ENCODE peak calls at places on chromosomes 1 and 21, in five cellular contexts. I is endothelial cell, A is thoracic aorta, S is MM.1S, C is omental fat pad. P is an unnamed sample.

GRCh38 chr1:84406209-84406917 is 8.1 kb downstream of the DNASE2B start:
- DNase-seq in I (no peak), A (no peak), S (no peak), C (no peak), P (no peak)

GRCh38 chr21:41186763-41187536 is 19.0 kb downstream of the BACE2 start:
- DNase-seq in I (no peak), A (no peak), S (no peak), C (no peak), P (no peak)

GRCh38 chr1:164914208-164914607 is 355.2 kb downstream of the PBX1 start:
- DNase-seq in I (no peak), A (no peak), S (no peak), C (no peak), P (no peak)

GRCh38 chr1:113401728-113402127 is 11.4 kb downstream of the MAGI3 start:
- DNase-seq in I (no peak), A (no peak), S (no peak), C (no peak), P (no peak)

GRCh38 chr1:245345191-245345884 is 190.6 kb downstream of the KIF26B start:
- DNase-seq in I (no peak), A (no peak), S (no peak), C (no peak), P (no peak)

GRCh38 chr1:108560430-108561144 is 687 bp downstream of the EEIG2 start:
- DNase-seq in I (peak), A (no peak), S (peak), C (peak), P (no peak)

GRCh38 chr1:66294692-66295384 is 239.1 kb upstream of the SGIP1 start:
- DNase-seq in I (no peak), A (no peak), S (no peak), C (no peak), P (no peak)

GRCh38 chr1:174999926-175000696 is at the start of gene CACYBP:
- DNase-seq in I (no peak), A (no peak), S (peak), C (no peak), P (no peak)

GRCh38 chr1:48741380-48741779 is 35.3 kb downstream of the BEND5 start:
- DNase-seq in I (no peak), A (no peak), S (no peak), C (no peak), P (no peak)

GRCh38 chr1:172393354-172393753 is 27.1 kb upstream of the C1orf105 start:
- DNase-seq in I (no peak), A (no peak), S (no peak), C (no peak), P (no peak)

GRCh38 chr1:167641786-167642500 is 11.9 kb downstream of the RCSD1 start:
- DNase-seq in I (no peak), A (no peak), S (peak), C (no peak), P (no peak)

GRCh38 chr1:44678626-44679025 is 4.1 kb downstream of the ARMH1 start:
- DNase-seq in I (no peak), A (no peak), S (no peak), C (no peak), P (no peak)

GRCh38 chr1:5001466-5001865 is 347.1 kb downstream of the AJAP1 start:
- DNase-seq in I (peak), A (no peak), S (no peak), C (no peak), P (no peak)

GRCh38 chr1:55860816-55861519 is 645.8 kb upstream of the USP24 start:
- DNase-seq in I (peak), A (no peak), S (no peak), C (no peak), P (no peak)

GRCh38 chr1:155044812-155045690 is 6.1 kb upstream of the ADAM15 start:
- DNase-seq in I (peak), A (no peak), S (peak), C (no peak), P (peak)

GRCh38 chr1:57061369-57061768 is 95.6 kb upstream of the C8B start:
- DNase-seq in I (no peak), A (no peak), S (no peak), C (no peak), P (no peak)

GRCh38 chr1:30534551-30534940 is 188.8 kb downstream of the MATN1 start:
- DNase-seq in I (no peak), A (no peak), S (no peak), C (no peak), P (no peak)

GRCh38 chr21:45998276-45998701 is 16.7 kb downstream of the COL6A1 start:
- DNase-seq in I (no peak), A (no peak), S (no peak), C (no peak), P (no peak)

GRCh38 chr1:42168798-42169197 is 4.3 kb upstream of the GUCA2A start:
- DNase-seq in I (no peak), A (no peak), S (no peak), C (no peak), P (no peak)

GRCh38 chr1:62241357-62242131 is 46.9 kb downstream of the L1TD1 start:
- DNase-seq in I (no peak), A (no peak), S (no peak), C (no peak), P (no peak)

GRCh38 chr1:202725541-202725940 is 15.3 kb upstream of the SYT2 start:
- DNase-seq in I (no peak), A (no peak), S (no peak), C (no peak), P (no peak)

GRCh38 chr1:10322821-10323220 is 76.0 kb upstream of the PGD start:
- DNase-seq in I (no peak), A (no peak), S (no peak), C (no peak), P (no peak)

GRCh38 chr1:113904292-113904673 is 316 bp downstream of the AP4B1 start:
- DNase-seq in I (no peak), A (no peak), S (no peak), C (no peak), P (no peak)

GRCh38 chr1:173502104-173502503 is 25.0 kb downstream of the PRDX6 start:
- DNase-seq in I (no peak), A (no peak), S (no peak), C (no peak), P (no peak)

GRCh38 chr1:173506437-173506836 is 29.3 kb downstream of the PRDX6 start:
- DNase-seq in I (no peak), A (no peak), S (peak), C (no peak), P (no peak)

GRCh38 chr1:173505401-173505800 is 28.3 kb downstream of the PRDX6 start:
- DNase-seq in I (no peak), A (no peak), S (no peak), C (no peak), P (no peak)

GRCh38 chr1:173504268-173504667 is 27.1 kb downstream of the PRDX6 start:
- DNase-seq in I (no peak), A (no peak), S (no peak), C (no peak), P (no peak)

GRCh38 chr1:173503391-173503790 is 26.3 kb downstream of the PRDX6 start:
- DNase-seq in I (no peak), A (no peak), S (no peak), C (no peak), P (no peak)
- TF ChIP-seq CTCF in I (no peak), A (no peak), S (no peak), C (no peak), P (no peak)

GRCh38 chr1:59775480-59775879 is 39.3 kb upstream of the HOOK1 start:
- DNase-seq in I (no peak), A (no peak), S (no peak), C (no peak), P (no peak)

GRCh38 chr1:59776960-59777852 is 37.5 kb upstream of the HOOK1 start:
- DNase-seq in I (no peak), A (no peak), S (no peak), C (no peak), P (no peak)

DNA sequence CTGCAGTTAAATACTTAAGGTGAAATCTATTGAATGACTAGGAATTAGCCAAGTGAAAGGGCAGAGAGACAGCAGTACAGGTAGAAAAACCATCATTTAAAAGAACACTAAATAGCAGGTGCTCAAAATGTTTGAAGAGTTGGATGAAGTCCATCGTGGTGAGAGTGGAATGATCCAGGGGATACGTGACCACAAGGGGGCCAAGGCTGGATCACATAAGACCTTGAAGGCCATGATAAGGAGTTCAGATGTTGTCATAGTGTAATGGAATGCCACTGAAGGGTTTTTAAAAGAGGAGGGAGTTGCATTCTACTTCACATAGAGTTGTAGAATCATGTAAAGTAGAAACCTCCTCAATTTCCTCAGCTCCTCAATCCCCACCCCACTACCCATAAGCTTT is 34.8 kb upstream of the HOOK1 start:
- DNase-seq in I (no peak), A (no peak), S (no peak), C (no peak), P (no peak)
- TF ChIP-seq CTCF in I (peak), A (no peak), S (peak), C (no peak), P (no peak)

DNA sequence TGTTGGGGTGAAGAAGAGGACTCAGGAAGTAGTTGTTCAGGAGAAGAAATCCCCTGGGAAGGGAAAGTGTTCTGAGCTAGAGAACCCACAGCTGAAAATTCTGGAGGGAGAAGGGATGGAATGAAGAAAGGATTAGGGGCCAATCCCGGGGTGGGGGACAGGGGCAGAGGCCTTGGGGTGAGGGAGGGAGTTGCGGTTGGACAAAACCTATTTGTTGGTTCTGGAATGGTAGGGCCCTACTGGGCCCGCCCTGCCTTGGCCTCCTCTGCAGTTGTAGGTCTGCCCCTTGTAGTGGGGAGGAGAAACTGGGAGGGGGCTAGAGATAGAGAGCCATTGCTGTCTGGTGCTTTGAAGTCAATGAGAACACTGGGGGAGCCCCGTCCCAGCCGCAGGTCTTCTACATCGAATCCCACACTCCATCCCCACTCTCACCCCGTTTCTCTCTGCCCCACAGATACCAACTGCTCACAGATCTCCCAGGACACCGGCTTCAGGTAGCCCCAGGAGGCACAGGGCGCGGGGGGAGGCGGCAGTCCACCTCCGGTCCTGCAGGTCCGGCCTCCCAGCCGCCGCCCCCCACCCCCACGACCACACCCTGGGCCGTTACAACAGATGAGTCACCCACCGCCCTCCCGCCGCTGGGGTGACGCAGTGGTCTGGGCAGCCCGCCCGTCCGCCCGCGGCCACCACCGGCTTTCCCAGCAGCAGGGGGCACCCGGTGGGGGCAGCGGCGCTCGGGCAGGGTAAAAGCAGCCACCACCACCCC is 1.1 kb downstream of the TAGLN2 start:
- DNase-seq in I (peak), A (peak), S (peak), C (peak), P (no peak)
- TF ChIP-seq CTCF in I (no peak), A (no peak), S (peak), C (no peak), P (no peak)

DNA sequence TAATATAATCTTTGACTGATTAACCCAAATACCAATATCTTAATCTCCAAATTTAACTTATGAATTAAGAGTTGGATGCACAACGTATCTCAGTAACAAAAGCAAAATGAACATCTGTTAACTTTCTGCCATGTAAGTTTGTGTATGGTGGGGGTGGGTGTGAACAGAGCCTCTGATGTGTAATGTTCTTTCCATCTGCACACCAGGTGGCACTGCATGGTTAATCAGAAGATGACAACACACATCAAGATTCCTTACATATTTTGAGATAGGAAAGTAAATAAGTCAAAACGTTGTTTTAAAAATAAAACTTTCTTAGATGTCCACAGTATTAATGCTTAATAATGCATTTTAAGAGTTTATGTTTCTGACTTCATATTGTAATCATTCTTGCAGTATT is 251.9 kb downstream of the DPYD start:
- DNase-seq in I (no peak), A (no peak), S (peak), C (no peak), P (no peak)
- TF ChIP-seq CTCF in I (no peak), A (no peak), S (peak), C (no peak), P (peak)

GRCh38 chr1:61053281-61053711 is 29.1 kb upstream of the NFIA start:
- DNase-seq in I (no peak), A (no peak), S (no peak), C (no peak), P (no peak)

GRCh38 chr1:61055110-61055614 is 27.2 kb upstream of the NFIA start:
- DNase-seq in I (no peak), A (no peak), S (no peak), C (no peak), P (no peak)

GRCh38 chr1:61052393-61053280 is 29.7 kb upstream of the NFIA start:
- DNase-seq in I (no peak), A (no peak), S (peak), C (no peak), P (no peak)

GRCh38 chr1:61054636-61055035 is 27.7 kb upstream of the NFIA start:
- DNase-seq in I (no peak), A (no peak), S (no peak), C (no peak), P (no peak)

GRCh38 chr1:61053712-61054608 is 28.4 kb upstream of the NFIA start:
- DNase-seq in I (no peak), A (no peak), S (no peak), C (no peak), P (no peak)
- TF ChIP-seq CTCF in I (no peak), A (no peak), S (no peak), C (no peak), P (no peak)

GRCh38 chr1:3905953-3906671 is 6.0 kb upstream of the C1orf174 start:
- DNase-seq in I (no peak), A (no peak), S (no peak), C (no peak), P (no peak)

GRCh38 chr1:3905266-3905952 is 5.3 kb upstream of the C1orf174 start:
- DNase-seq in I (no peak), A (no peak), S (no peak), C (no peak), P (no peak)

GRCh38 chr1:3907621-3908165 is 7.6 kb upstream of the C1orf174 start:
- DNase-seq in I (no peak), A (no peak), S (no peak), C (no peak), P (no peak)

GRCh38 chr1:3906672-3907020 is 6.6 kb upstream of the C1orf174 start:
- DNase-seq in I (no peak), A (no peak), S (no peak), C (no peak), P (no peak)

DNA sequence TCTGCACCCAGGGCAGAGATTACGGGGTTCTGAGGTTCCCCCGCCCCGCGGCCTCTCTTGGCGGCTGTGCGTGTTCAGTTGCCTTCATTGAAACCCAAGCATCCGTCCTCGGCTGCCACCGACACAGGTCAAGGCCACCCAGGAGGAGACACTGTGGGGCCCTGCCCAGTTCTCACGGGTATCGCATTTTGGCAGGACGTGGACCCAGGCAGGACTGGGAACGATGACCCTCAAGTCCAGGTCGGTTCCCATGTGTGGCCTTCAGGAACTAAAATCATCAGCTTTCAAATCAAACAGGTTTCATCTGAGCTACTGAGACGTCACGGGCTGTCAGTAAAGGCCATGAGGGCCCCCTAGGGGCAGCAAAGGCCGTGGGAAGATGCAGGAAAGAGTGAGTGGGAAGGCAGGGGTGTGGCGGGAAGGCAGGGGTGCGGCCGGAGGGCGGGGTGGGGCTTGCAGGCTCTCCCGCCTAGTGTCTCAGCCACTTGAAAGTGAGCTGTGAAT is 7.0 kb upstream of the C1orf174 start:
- DNase-seq in I (peak), A (no peak), S (no peak), C (no peak), P (no peak)
- TF ChIP-seq CTCF in I (no peak), A (no peak), S (no peak), C (no peak), P (peak)

DNA sequence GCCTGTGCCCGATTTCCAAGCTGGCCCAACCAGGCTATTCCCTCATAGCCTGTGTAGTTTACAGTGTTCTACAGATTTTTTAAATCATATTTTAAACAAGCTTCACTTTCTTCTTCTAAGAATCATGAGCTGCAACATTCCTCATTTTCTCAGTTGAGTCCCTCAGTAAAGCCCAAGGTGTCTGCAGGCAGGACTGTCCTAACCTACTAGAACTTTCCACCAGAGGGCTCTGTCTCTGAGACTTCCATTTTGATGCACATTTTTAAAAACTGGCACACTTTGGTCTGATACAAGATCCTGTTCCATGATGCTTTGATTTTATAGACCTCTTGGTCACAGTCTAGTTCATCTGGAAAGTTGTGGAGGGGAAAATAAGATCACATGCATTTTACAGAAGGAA is 21.6 kb upstream of the SLAMF6 start:
- DNase-seq in I (no peak), A (no peak), S (peak), C (no peak), P (no peak)
- TF ChIP-seq CTCF in I (peak), A (no peak), S (peak), C (no peak), P (peak)

DNA sequence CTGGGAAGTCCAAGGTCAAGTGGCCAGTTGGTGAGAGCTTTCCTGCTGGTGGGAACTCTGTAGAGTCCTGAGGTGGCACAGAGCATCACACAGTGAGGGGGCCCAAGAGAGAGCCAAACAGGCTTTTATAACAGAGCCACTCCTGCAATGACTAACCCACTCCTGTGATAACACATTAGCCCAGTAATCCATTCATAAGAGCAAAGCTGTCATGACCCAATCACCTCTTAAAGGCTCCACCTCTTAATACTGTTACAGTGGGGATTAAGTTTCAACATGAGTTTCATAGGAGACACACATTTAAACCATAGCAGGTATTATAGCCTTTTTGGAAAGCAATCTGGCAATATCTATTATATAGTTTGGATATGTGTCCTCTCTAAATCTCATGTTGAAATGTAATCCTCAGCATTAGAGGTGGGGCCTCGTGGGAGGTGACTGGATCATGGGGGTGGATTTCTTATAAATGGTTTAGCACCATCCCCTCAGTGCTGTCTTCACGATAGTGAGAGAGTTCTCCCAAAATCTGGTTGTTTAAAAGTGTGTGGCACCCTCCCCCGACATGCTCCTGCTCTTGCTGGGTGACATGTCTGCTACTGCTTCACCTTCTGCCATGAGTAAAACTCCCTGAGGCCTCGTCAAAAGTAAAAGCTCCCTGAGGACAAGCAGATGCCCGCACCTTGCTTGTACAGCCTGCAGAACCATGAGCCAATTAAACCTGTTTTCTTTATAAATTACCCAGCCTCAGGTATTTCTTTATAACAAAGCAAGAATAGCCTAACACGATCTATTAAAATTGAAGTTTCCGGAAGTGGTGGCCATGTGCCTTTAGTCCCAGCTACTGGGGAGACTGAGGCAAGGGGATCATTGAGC is 64.5 kb downstream of the CD58 start:
- DNase-seq in I (no peak), A (no peak), S (no peak), C (no peak), P (no peak)
- TF ChIP-seq CTCF in I (no peak), A (no peak), S (no peak), C (no peak), P (no peak)

DNA sequence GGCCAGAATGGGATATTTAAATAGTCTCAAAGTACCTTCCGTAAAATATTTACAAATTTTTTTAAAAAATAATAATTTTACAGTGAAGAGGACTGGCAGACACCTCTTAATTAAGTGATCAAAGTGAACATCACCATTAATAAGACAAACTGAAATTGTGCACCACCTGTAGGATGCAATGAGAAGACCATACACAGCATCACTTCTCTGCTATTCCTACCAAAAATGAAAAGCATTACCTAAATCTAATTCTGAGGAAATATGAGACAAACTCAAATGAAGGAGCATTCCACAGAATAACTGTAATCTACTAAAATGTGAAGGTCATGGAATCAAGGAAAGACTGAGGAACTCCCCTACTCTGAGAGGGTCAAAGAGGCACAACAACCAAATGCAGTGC is 68.2 kb upstream of the PRDX6 start:
- DNase-seq in I (no peak), A (no peak), S (no peak), C (no peak), P (no peak)
- TF ChIP-seq CTCF in I (no peak), A (no peak), S (no peak), C (no peak), P (no peak)

P was measured in D721Med.